ENCODE peak calls at places on chromosome 17, in nine cellular contexts. T is HuH-7; L is GM18507; G is Calu3; U is activated T-helper 1 cell treated with anti-CD3 and anti-CD28 coated beads, Interleukin-12 subunit alpha, Interleukin-12 subunit beta, Interleukin-2, Interleukin-4 antibody, amounts not matched to agents 30 ng/mL and 10 ng/mL and 1 ng/mL, durations not matched to agents 14 hours and 24 hours and 36 hours; D is foreskin fibroblast; X is AG09309; I is stimulated activated CD8-positive, alpha-beta memory T cell treated with anti-CD3 and anti-CD28 coated beads, Interleukin-7, amount 100 ng/mL, for 24 hours; Z is GM04503. P is an unnamed sample.

GRCh38 chr17:1197781-1198490 is 18.2 kb upstream of the ABR start:
- DNase-seq in T (no peak), L (peak), G (no peak), U (peak), D (peak), X (no peak), I (no peak), Z (no peak), P (peak)

GRCh38 chr17:27360507-27360906 is 66.6 kb downstream of the WSB1 start:
- DNase-seq in T (no peak), L (no peak), G (no peak), U (no peak), D (no peak), X (no peak), I (no peak), Z (no peak), P (no peak)

GRCh38 chr17:81923302-81924260 is 4.0 kb downstream of the MAFG start:
- DNase-seq in T (no peak), L (no peak), G (peak), U (no peak), D (peak), X (peak), I (no peak), Z (no peak), P (no peak)

GRCh38 chr17:41692722-41693521 is 4.2 kb downstream of the EIF1 start:
- DNase-seq in T (no peak), L (no peak), G (no peak), U (no peak), D (peak), X (no peak), I (no peak), Z (no peak), P (no peak)

GRCh38 chr17:77473615-77474226 is 333.0 kb downstream of the SEC14L1 start:
- DNase-seq in T (no peak), L (no peak), G (peak), U (no peak), D (no peak), X (no peak), I (no peak), Z (no peak), P (no peak)

GRCh38 chr17:39872700-39873099 is 4.7 kb downstream of the ZPBP2 start:
- DNase-seq in T (no peak), L (no peak), G (peak), U (no peak), D (peak), X (peak), I (no peak), Z (peak), P (peak)

GRCh38 chr17:17467021-17467420 is 9.8 kb upstream of the MED9 start:
- DNase-seq in T (no peak), L (no peak), G (no peak), U (no peak), D (no peak), X (no peak), I (no peak), Z (no peak), P (no peak)

GRCh38 chr17:9696279-9697044 is 51.1 kb downstream of the USP43 start:
- DNase-seq in T (no peak), L (no peak), G (peak), U (no peak), D (no peak), X (no peak), I (no peak), Z (no peak), P (no peak)

GRCh38 chr17:15966879-15967248 is 21.9 kb downstream of the ADORA2B start:
- DNase-seq in T (no peak), L (no peak), G (peak), U (no peak), D (no peak), X (no peak), I (no peak), Z (no peak), P (no peak)